ENCODE peak calls at places on chromosome 3, in eight cellular contexts. X is stomach, M is sigmoid colon, S is GM23338, T is endothelial cell of umbilical vein, W is HCT116, B is HL-60, U is transverse colon. I is an unnamed sample.

GRCh38 chr3:177589921-177590336 is 392.6 kb upstream of the TBL1XR1 start:
- DNase-seq in X (no peak), M (no peak), S (peak; percentile 17), T (peak; percentile 72), W (peak; percentile 71), B (no peak), U (no peak), I (no peak)

GRCh38 chr3:115996420-115997108 is 373.3 kb downstream of the GAP43 start:
- DNase-seq in X (no peak), M (no peak), S (no peak), T (no peak), W (no peak), B (no peak), U (no peak), I (no peak)

GRCh38 chr3:196774191-196774820 is 34.6 kb downstream of the PAK2 start:
- DNase-seq in X (no peak), M (no peak), S (no peak), T (peak; percentile 67), W (no peak), B (no peak), U (no peak), I (no peak)

GRCh38 chr3:15443826-15444524 is 16.6 kb downstream of the EAF1 start:
- DNase-seq in X (no peak), M (no peak), S (no peak), T (no peak), W (no peak), B (no peak), U (no peak), I (peak; percentile 47)

GRCh38 chr3:153591566-153592221 is 429.7 kb downstream of the RAP2B start:
- DNase-seq in X (no peak), M (no peak), S (no peak), T (no peak), W (no peak), B (peak; percentile 24), U (no peak), I (no peak)

GRCh38 chr3:94936023-94936580 is 873.2 kb downstream of the NSUN3 start:
- DNase-seq in X (no peak), M (no peak), S (no peak), T (no peak), W (no peak), B (no peak), U (no peak), I (no peak)

GRCh38 chr3:69324362-69325025 is 61.4 kb downstream of the FRMD4B start:
- DNase-seq in X (no peak), M (no peak), S (peak; percentile 68), T (no peak), W (no peak), B (peak; percentile 18), U (no peak), I (no peak)

GRCh38 chr3:153768559-153769469 is 352.4 kb upstream of the ARHGEF26 start:
- DNase-seq in X (no peak), M (peak; percentile 60), S (peak; percentile 81), T (peak; percentile 57), W (peak; percentile 47), B (peak; percentile 6), U (peak; percentile 39), I (peak; percentile 59)

GRCh38 chr3:46378426-46378942 is 7.7 kb downstream of the CCR5 start:
- DNase-seq in X (peak; percentile 68), M (peak; percentile 73), S (peak; percentile 84), T (peak; percentile 56), W (peak; percentile 48), B (peak; percentile 45), U (peak; percentile 76), I (no peak)

GRCh38 chr3:69244036-69244435 is 121.6 kb upstream of the LMOD3 start:
- DNase-seq in X (no peak), M (no peak), S (peak; percentile 21), T (no peak), W (no peak), B (no peak), U (no peak), I (no peak)

GRCh38 chr3:3476669-3477068 is 297.2 kb upstream of the CRBN start:
- DNase-seq in X (no peak), M (no peak), S (no peak), T (no peak), W (no peak), B (no peak), U (no peak), I (no peak)

GRCh38 chr3:67875338-67875737 is 220.9 kb upstream of the SUCLG2 start:
- DNase-seq in X (no peak), M (no peak), S (no peak), T (no peak), W (no peak), B (no peak), U (no peak), I (no peak)

GRCh38 chr3:161920196-161920595 is 423.6 kb downstream of the OTOL1 start:
- DNase-seq in X (no peak), M (no peak), S (no peak), T (no peak), W (no peak), B (no peak), U (no peak), I (no peak)

GRCh38 chr3:134838599-134838998 is 43.5 kb downstream of the EPHB1 start:
- DNase-seq in X (no peak), M (no peak), S (peak; percentile 49), T (no peak), W (no peak), B (no peak), U (no peak), I (no peak)

GRCh38 chr3:134836921-134837320 is 41.9 kb downstream of the EPHB1 start:
- DNase-seq in X (no peak), M (no peak), S (no peak), T (no peak), W (no peak), B (no peak), U (no peak), I (no peak)

GRCh38 chr3:134840459-134840858 is 45.4 kb downstream of the EPHB1 start:
- DNase-seq in X (no peak), M (no peak), S (no peak), T (no peak), W (no peak), B (no peak), U (no peak), I (no peak)

GRCh38 chr3:134839422-134839821 is 44.4 kb downstream of the EPHB1 start:
- DNase-seq in X (no peak), M (no peak), S (no peak), T (no peak), W (no peak), B (no peak), U (no peak), I (no peak)

DNA sequence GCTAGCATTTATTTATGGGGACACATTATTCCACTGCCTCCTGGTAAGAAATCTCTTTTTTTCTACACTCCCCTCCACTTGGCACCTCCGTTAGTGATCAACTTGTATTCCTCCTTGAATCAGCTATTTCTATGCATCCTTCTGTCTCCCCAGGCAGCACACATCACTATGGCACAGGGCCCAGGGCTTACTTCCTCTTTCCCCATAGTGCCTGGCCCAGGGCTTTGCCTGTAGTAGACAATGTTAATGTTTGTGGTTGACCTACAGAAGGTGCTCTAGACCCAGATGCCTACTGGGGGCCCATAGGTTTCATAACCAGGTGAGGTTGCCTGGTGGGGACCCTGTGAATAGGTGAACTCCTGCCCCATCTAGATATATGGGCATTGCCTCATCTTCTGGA is 44.9 kb downstream of the EPHB1 start:
- DNase-seq in X (no peak), M (no peak), S (no peak), T (no peak), W (no peak), B (no peak), U (no peak), I (no peak)
- TF ChIP-seq CTCF in X (no peak), M (no peak), S (no peak), T (no peak), W (no peak), B (no peak), U (no peak), I (no peak)

GRCh38 chr3:11636372-11636760 is 7.3 kb downstream of the VGLL4 start:
- DNase-seq in X (no peak), M (no peak), S (no peak), T (no peak), W (no peak), B (no peak), U (no peak), I (no peak)
- H3K27ac ChIP-seq in X (no peak overlapping the region), M (peak overlapping the region; percentile 74), S (no peak overlapping the region), T (peak overlapping the region; percentile 19), W (no peak overlapping the region), B (no peak overlapping the region), U (peak overlapping the region; percentile 96), I (peak overlapping the region; percentile 90)

DNA sequence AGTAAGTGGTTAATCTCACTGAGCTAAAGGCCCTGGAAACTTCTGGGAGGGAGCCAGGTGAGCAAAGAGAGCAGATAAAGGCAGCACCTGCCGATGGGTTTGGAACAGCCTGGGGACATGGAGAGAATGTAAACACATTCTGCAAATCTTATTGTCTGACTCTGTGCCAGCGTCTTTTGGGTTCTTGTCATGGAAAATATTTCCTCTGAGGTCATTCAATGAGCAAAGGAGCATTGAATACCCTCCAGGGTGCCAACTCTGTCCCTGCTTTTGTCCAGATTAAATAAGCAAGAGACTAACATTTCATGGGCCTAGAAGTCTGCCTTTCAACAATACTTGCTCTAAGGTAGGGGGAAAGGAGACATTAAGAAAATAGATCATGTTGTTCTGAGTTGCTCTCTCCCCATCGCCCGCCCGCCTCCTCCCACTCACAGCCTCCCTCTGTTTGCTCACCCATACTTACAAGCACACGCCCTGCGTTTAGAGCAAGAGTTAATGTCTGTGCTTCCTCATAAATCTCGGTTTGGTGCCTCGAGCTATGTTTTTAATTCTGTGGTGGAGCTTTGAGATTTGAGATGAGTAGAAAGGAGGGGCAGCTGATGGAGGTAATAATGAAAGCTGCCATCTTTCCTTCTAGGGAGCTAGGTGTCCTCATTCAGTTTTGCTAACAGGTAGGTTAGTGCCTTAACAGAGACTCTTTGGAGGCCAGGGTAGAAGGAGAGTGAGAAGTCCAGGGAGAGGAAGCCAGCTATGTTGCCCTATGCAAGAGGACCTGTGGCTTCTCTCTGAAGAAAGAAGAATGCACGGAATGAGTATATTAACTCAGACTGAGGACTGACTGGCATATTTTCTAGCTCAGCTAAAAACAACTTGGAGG is 132.9 kb downstream of the TPRG1 start:
- DNase-seq in X (peak; percentile 93), M (no peak), S (peak; percentile 47), T (no peak), W (no peak), B (no peak), U (peak; percentile 74), I (no peak)
- TF ChIP-seq POLR2AphosphoS5 in X (peak; percentile 65), M (no peak), S (no peak), T (no peak), W (peak; percentile 40), B (no peak), U (no peak), I (no peak)

DNA sequence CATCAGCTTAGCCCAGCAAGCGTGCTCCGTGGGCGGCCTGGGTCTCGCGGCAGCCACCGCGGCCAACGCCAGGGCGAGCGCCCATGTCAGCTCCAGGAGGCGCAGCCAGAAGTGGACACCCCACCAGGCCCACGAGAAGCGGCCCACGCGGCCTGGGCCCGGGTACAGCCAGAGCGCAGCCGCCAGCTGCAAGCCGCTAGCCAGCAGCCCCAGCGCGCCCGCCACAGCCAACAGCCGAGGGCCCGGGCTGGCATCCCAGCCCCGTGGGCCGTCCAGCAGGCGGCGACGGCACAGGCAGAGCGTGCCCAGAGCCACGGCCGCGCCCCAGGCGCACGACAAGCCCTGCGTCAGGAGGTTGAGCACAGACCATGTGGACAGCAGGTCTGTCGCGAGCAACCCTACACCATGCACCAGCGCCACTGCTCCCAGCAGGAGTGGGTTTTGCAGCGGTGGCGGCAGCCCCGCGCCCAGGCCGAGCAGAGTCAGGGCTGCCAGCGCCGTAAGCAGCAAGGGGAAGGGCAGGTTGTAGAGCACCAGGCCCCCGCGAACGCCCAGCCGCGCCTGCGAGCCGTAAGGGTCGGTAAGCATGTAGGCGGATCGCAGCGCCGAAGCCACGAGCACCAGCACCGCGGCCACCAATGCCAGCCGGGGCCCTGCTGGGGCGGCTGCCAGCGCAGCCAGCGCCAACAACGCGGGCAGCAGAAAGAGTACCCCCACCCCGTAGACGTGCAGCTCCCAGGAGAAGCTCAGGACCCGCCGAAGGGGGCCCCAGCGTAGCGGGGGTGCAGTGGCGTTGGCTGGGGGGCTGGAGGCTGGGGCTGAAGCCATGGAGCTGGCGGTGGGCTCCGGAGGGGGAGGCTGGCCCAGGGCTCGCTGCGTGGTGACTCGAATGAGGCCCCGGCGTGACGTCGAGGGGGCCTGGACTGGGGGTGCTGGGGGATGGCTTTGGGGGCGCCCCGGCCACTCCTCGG is 4.9 kb downstream of the PRRT3 start:
- DNase-seq in X (peak; percentile 81), M (peak; percentile 91), S (peak; percentile 81), T (peak; percentile 80), W (peak; percentile 74), B (no peak), U (peak; percentile 80), I (peak; percentile 72)
- TF ChIP-seq CTCF in X (no peak), M (peak; percentile 19), S (peak; percentile 68), T (peak; percentile 84), W (peak; percentile 56), B (no peak), U (peak; percentile 42), I (peak; percentile 22)